ENCODE peak calls at places on chromosomes 5 and 9, in four cellular contexts. G is HEK293T, K is MM.1S, D is A673. W is an unnamed sample.

GRCh38 chr9:137672907-137673791 is 54.3 kb downstream of the EHMT1 start:
- DNase-seq in K (peak), G (peak), D (peak), W (peak)

GRCh38 chr5:93267736-93268135 is 313.3 kb downstream of the NR2F1-AS1 start:
- DNase-seq in D (no peak), K (no peak), G (no peak), W (no peak)

GRCh38 chr9:123725389-123725788 is 204.5 kb downstream of the DENND1A start:
- DNase-seq in G (no peak), K (no peak), D (no peak), W (no peak)

GRCh38 chr5:35030426-35030825 is 17.3 kb downstream of the AGXT2 start:
- DNase-seq in K (no peak), G (no peak), D (peak), W (no peak)

GRCh38 chr5:40623480-40624420 is 56.0 kb upstream of the PTGER4 start:
- DNase-seq in G (no peak), K (no peak), D (no peak), W (no peak)

GRCh38 chr5:117454716-117455212 is 880.1 kb upstream of the SEMA6A start:
- DNase-seq in K (peak), D (peak), G (peak), W (peak)

GRCh38 chr5:95591490-95591901 is 28.4 kb upstream of the GPR150 start:
- DNase-seq in K (no peak), D (no peak), G (no peak), W (no peak)

GRCh38 chr9:8188720-8189407 is 389.3 kb upstream of the DMAC1 start:
- DNase-seq in K (no peak), D (no peak), G (no peak), W (no peak)

GRCh38 chr5:150263801-150264621 is 25.6 kb downstream of the CAMK2A start:
- DNase-seq in G (no peak), K (no peak), D (peak), W (peak)

GRCh38 chr9:131885144-131885609 is 145.3 kb upstream of the RAPGEF1 start:
- DNase-seq in K (no peak), G (no peak), D (no peak), W (peak)

GRCh38 chr9:109122726-109123621 is 3.2 kb upstream of the TMEM245 start:
- DNase-seq in D (no peak), G (no peak), K (peak), W (no peak)

GRCh38 chr9:121861501-121862180 is 210.2 kb downstream of the DAB2IP start:
- DNase-seq in D (peak), G (peak), K (no peak), W (no peak)

GRCh38 chr5:40073927-40074326 is 605.8 kb upstream of the PTGER4 start:
- DNase-seq in D (no peak), K (no peak), G (no peak), W (no peak)

GRCh38 chr5:162190-162564 is 29.1 kb upstream of the LRRC14B start:
- DNase-seq in K (no peak), D (no peak), G (no peak), W (no peak)

GRCh38 chr5:120463991-120464626 is at the start of gene PRR16:
- DNase-seq in G (peak), K (peak), D (peak), W (no peak)

GRCh38 chr9:81522721-81523551 is 166.4 kb downstream of the TLE1 start:
- DNase-seq in G (peak), D (peak), K (peak), W (peak)

GRCh38 chr9:6605202-6605601 is 40.3 kb downstream of the GLDC start:
- DNase-seq in G (no peak), D (no peak), K (no peak), W (no peak)

GRCh38 chr9:134935056-134936020 is 17.6 kb upstream of the FCN1 start:
- DNase-seq in D (peak), G (no peak), K (no peak), W (no peak)

GRCh38 chr5:159427180-159428012 is 97.1 kb upstream of the IL12B start:
- DNase-seq in D (no peak), K (no peak), G (no peak), W (no peak)

GRCh38 chr9:99137225-99137624 is 32.3 kb downstream of the TGFBR1 start:
- DNase-seq in D (no peak), G (no peak), K (no peak), W (no peak)

GRCh38 chr9:113682297-113682771 is 193.8 kb upstream of the ZNF618 start:
- DNase-seq in D (peak), K (peak), G (peak), W (peak)

GRCh38 chr5:17807069-17807468 is 172.8 kb downstream of the TAF11L14 start:
- DNase-seq in G (no peak), D (no peak), K (no peak), W (no peak)

GRCh38 chr5:73299017-73299630 is 126.1 kb downstream of the TMEM174 start:
- DNase-seq in K (no peak), D (peak), G (peak), W (no peak)

GRCh38 chr5:154654484-154655375 is 100.4 kb upstream of the LARP1 start:
- DNase-seq in D (peak), G (no peak), K (no peak), W (no peak)

GRCh38 chr5:54229041-54229780 is 81.2 kb downstream of the ARL15 start:
- DNase-seq in D (peak), G (peak), K (peak), W (no peak)

GRCh38 chr5:102922839-102923477 is 167.9 kb downstream of the PAM start:
- DNase-seq in D (peak), K (no peak), G (no peak), W (no peak)

GRCh38 chr5:10856646-10857332 is 95.8 kb upstream of the DAP start:
- DNase-seq in K (no peak), G (peak), D (peak), W (no peak)

GRCh38 chr5:149887622-149888183 is 56.9 kb downstream of the PDE6A start:
- DNase-seq in G (no peak), K (no peak), D (peak), W (peak)

GRCh38 chr5:34545164-34545563 is 111.0 kb upstream of the RAI14 start:
- DNase-seq in D (no peak), G (no peak), K (no peak), W (no peak)